ENCODE peak calls at places on chromosomes 5 and 9, in five cellular contexts. R is neural crest cell, D is heart left ventricle, S is astrocyte, J is AG09309. V is an unnamed sample.

GRCh38 chr5:54242287-54242686 is 68.1 kb downstream of the ARL15 start:
- DNase-seq in S (no peak), R (no peak), D (no peak), J (no peak), V (no peak)

GRCh38 chr5:14364096-14364495 is 217.5 kb upstream of the OTULINL start:
- DNase-seq in R (no peak), S (no peak), D (no peak), J (no peak), V (no peak)

GRCh38 chr9:88234114-88234513 is 95.8 kb upstream of the SPATA31C2 start:
- DNase-seq in S (no peak), D (no peak), J (no peak), R (no peak), V (no peak)

GRCh38 chr5:100647461-100648230 is 112.5 kb downstream of the FAM174A start:
- DNase-seq in S (peak), R (no peak), J (no peak), D (peak), V (no peak)

GRCh38 chr5:108749130-108749861 is 1.6 kb downstream of the FER start:
- DNase-seq in J (no peak), R (peak), D (no peak), S (peak), V (no peak)

GRCh38 chr9:69502671-69503301 is 169.4 kb downstream of the APBA1 start:
- DNase-seq in D (no peak), R (no peak), J (no peak), S (peak), V (peak)

GRCh38 chr5:151568036-151568435 is 23.1 kb downstream of the FAT2 start:
- DNase-seq in J (no peak), D (no peak), S (no peak), R (no peak), V (no peak)

GRCh38 chr5:113151641-113152040 is 175.0 kb downstream of the DCP2 start:
- DNase-seq in S (no peak), D (no peak), J (no peak), R (no peak), V (no peak)

GRCh38 chr9:94068257-94068656 is 16.0 kb upstream of the PTPDC1 start:
- DNase-seq in J (no peak), D (no peak), S (no peak), R (no peak), V (no peak)

GRCh38 chr5:149639718-149640117 is 58.4 kb downstream of the ARHGEF37 start:
- DNase-seq in J (no peak), S (no peak), D (peak), R (no peak), V (no peak)

GRCh38 chr5:6710078-6710477 is 3.2 kb upstream of the TENT4A start:
- DNase-seq in R (no peak), S (no peak), J (no peak), D (no peak), V (no peak)

GRCh38 chr9:93111001-93111370 is 15.0 kb downstream of the CARD19 start:
- DNase-seq in R (no peak), D (no peak), J (no peak), S (no peak), V (no peak)

GRCh38 chr5:80622756-80623155 is 31.7 kb upstream of the MSH3 start:
- DNase-seq in R (no peak), J (no peak), S (no peak), D (no peak), V (no peak)

GRCh38 chr9:68750179-68750685 is 45.2 kb downstream of the PIP5K1B start:
- DNase-seq in S (no peak), R (no peak), D (no peak), J (no peak), V (no peak)

GRCh38 chr5:6745706-6746217 is 32.5 kb downstream of the TENT4A start:
- DNase-seq in J (no peak), R (no peak), S (peak), D (no peak), V (peak)

GRCh38 chr5:130868186-130868821 is 296.8 kb downstream of the HINT1 start:
- DNase-seq in J (peak), D (no peak), R (no peak), S (peak), V (no peak)

GRCh38 chr5:159581502-159582249 is 251.4 kb upstream of the IL12B start:
- DNase-seq in S (peak), R (no peak), J (peak), D (no peak), V (peak)

GRCh38 chr5:34483442-34484033 is 172.6 kb upstream of the RAI14 start:
- DNase-seq in S (no peak), R (no peak), D (no peak), J (no peak), V (no peak)

GRCh38 chr5:153546566-153546965 is 56.1 kb downstream of the GRIA1 start:
- DNase-seq in J (peak), R (no peak), D (no peak), S (peak), V (peak)

GRCh38 chr5:156589859-156590216 is 260.3 kb upstream of the PPP1R2B start:
- DNase-seq in D (no peak), S (no peak), J (no peak), R (no peak), V (no peak)

GRCh38 chr5:138726848-138727247 is 26.4 kb upstream of the CTNNA1 start:
- DNase-seq in J (no peak), R (no peak), D (no peak), S (no peak), V (no peak)

GRCh38 chr5:52073993-52074689 is 690.9 kb downstream of the ISL1 start:
- DNase-seq in R (no peak), J (no peak), S (no peak), D (no peak), V (no peak)

GRCh38 chr5:81389015-81389414 is 4.9 kb downstream of the ACOT12 start:
- DNase-seq in R (no peak), D (no peak), S (no peak), J (no peak), V (no peak)

GRCh38 chr9:129996161-129996849 is 46.7 kb downstream of the FNBP1 start:
- DNase-seq in J (no peak), R (no peak), D (no peak), S (no peak), V (no peak)

GRCh38 chr9:27784999-27785713 is 211.9 kb upstream of the C9orf72 start:
- DNase-seq in S (peak), J (no peak), R (no peak), D (no peak), V (no peak)

GRCh38 chr5:73120222-73121108 is at the start of gene TMEM171:
- DNase-seq in S (peak), D (no peak), R (peak), J (no peak), V (no peak)

GRCh38 chr9:7153134-7153533 is 395.4 kb downstream of the KDM4C start:
- DNase-seq in R (no peak), D (no peak), S (no peak), J (no peak), V (no peak)

GRCh38 chr5:20476016-20476415 is 488.0 kb upstream of the CDH18 start:
- DNase-seq in D (no peak), R (no peak), J (no peak), S (peak), V (no peak)

GRCh38 chr5:88474574-88474973 is 205.9 kb upstream of the TMEM161B start:
- DNase-seq in R (no peak), J (no peak), D (no peak), S (no peak), V (no peak)

GRCh38 chr9:91359734-91360470 is 1.8 kb downstream of the AUH start:
- DNase-seq in J (no peak), D (no peak), S (no peak), R (no peak), V (no peak)

GRCh38 chr5:38734353-38734752 is 111.5 kb upstream of the OSMR start:
- DNase-seq in S (no peak), D (no peak), R (no peak), J (no peak), V (no peak)
- TF ChIP-seq CTCF in S (no peak), D (no peak), R (peak), J (no peak), V (no peak)

GRCh38 chr5:174312270-174312617 is 266.7 kb downstream of the NSG2 start:
- DNase-seq in S (no peak), J (no peak), D (no peak), R (no peak), V (no peak)
- TF ChIP-seq CTCF in S (no peak), J (no peak), D (no peak), R (no peak), V (peak)

GRCh38 chr5:140964356-140964755 is 1.9 kb upstream of the PCDHAC2 start:
- DNase-seq in D (no peak), R (no peak), J (no peak), S (no peak), V (no peak)
- TF ChIP-seq CTCF in D (no peak), R (no peak), J (no peak), S (no peak), V (no peak)

DNA sequence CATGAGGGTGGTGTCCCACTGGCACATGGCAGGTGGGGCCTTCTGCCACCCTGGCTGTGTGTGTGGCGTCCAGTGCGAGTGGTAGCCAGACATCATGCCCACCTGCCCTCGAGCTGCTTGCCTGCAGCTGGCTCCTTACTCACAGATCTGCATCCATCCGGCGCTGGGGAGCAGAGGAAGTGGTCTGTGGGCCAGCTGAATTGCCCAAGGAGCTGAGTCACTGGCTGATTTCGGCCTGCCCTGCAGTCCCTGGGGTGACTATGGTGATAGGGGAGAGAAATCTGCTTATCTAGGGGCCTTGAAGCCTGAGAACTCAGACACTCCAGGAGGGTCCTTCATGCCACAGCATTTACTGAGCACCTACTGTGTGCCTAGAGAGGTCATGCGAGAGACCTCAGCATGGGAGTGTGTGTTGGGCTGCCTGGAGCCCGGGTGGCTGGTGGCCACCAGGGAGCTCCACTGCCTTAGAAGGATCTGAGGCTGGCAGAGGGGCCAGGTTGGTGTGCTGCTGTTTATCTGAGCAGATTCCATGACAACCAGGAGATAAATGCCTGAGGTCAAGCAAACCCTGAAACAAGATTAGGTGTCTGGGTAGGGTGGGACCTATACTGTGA is 57.1 kb downstream of the SLC22A5 start:
- DNase-seq in R (no peak), S (peak), J (peak), D (peak), V (peak)
- TF ChIP-seq CTCF in R (no peak), S (peak), J (peak), D (no peak), V (peak)

DNA sequence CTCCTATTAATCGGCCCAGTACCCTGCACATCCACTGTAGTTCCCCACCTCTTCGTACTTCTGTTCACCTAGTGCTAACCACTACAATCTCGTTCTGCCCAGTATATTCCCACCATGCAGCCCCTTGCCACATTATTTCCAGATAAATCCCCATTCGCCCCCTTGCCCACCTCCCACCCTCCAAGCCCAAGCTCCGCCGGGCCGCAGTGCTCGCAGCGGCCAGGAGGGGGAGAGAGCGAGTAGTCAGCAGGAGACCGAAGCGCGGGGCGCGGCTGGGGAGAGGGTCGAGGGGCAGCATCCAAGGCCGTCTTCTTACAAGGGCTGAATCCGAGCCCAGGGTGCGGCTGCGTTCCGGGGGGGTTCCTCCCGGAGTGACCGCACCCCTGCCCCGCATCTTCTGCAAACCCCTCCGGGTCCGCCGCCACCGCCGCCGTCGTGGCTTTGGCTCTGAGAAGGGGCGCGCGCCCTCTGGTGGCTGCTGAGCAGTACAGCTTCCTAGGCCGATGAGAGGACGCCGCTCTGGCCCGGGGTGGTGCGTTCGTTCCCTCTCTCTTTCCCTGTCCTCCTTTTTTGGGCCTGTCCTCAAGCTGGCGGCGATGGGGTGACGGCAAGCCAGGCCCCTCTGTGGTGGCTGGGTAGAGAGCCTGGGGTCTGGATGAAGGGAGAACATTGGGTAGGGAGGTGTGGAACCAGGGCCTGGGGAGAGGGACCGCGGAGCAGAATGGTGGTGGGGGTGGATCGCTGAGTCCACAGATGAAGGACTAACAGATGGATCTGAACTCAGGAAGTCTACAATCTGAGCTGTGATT is 30.0 kb upstream of the PSD2 start:
- DNase-seq in S (peak), J (no peak), R (peak), D (peak), V (peak)
- TF ChIP-seq CTCF in S (peak), J (peak), R (peak), D (peak), V (peak)

DNA sequence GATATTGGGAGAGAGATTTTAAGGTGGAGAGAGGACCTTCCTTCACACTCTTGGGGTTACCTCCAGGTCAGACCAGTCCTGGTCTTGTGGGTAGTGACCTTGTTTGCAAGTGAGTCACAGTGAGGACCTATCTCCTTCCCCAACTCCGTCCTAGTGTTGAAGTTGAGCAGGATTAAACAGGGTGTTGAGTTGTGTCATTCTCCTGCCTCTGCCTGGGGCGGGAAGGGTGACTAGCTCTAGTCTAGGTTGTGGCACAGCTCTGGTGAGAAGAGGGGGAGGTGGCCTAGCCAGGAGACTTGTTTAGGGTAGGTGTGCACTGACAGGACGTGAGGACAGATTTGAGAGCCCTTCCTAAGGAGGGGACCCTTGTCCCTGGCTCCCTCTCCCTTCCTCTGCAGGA is 119.6 kb upstream of the PITX1 start:
- DNase-seq in J (no peak), S (no peak), R (no peak), D (no peak), V (no peak)
- TF ChIP-seq CTCF in J (no peak), S (no peak), R (no peak), D (no peak), V (no peak)

GRCh38 chr9:137621131-137621757 is 2.4 kb downstream of the EHMT1 start:
- DNase-seq in R (no peak), S (no peak), D (no peak), J (no peak), V (peak)
- TF ChIP-seq CTCF in R (peak), S (peak), D (peak), J (peak), V (peak)

GRCh38 chr5:120531215-120531614 is 67.1 kb downstream of the PRR16 start:
- DNase-seq in S (no peak), R (no peak), D (no peak), J (no peak), V (no peak)

GRCh38 chr5:120535900-120536299 is 71.8 kb downstream of the PRR16 start:
- DNase-seq in D (no peak), S (peak), R (no peak), J (no peak), V (peak)

GRCh38 chr5:120529386-120529785 is 65.3 kb downstream of the PRR16 start:
- DNase-seq in R (no peak), D (no peak), S (no peak), J (no peak), V (no peak)

GRCh38 chr5:120533581-120533980 is 69.5 kb downstream of the PRR16 start:
- DNase-seq in S (no peak), R (no peak), D (no peak), J (no peak), V (no peak)

DNA sequence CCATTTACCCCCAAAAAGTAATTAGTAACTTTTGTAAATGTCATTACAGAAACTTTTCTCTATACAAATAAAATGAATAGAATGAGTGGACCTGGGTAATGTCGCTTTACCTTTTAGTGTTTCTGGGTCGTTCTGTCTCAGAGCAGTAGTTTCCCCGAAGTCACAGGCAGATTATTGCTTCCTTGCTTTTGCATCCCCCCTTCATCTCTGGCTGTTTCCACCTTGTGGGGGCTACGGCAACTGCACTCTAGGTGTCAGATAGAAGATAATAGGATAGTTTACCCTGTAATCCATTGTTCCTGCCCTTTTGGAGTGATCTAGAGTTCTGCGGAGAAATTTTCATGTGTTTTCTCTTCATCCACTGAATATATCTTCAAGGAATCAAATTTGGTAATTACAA is 68.7 kb downstream of the PRR16 start:
- DNase-seq in D (no peak), J (no peak), R (peak), S (no peak), V (no peak)
- TF ChIP-seq CTCF in D (no peak), J (peak), R (peak), S (peak), V (peak)

DNA sequence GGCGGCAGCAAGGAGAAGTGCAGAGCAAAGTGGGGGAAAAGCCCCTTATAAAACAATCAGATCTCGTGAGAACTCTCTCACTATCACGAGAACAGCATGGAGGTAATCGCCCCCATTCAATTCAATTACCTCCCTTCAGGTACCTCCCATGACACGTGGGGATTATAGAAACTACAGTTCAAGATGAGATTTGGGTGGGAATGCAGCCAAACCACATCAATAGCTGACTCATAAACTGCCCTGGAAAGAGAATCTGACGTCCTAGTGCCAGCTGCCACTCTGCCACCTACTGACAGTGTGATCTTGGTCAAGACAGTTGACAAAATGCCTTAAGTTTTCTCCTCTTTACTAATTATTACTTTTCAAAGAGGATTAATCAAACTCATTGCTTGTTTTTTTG is 128.3 kb downstream of the GPBP1 start:
- DNase-seq in R (no peak), S (peak), J (no peak), D (no peak), V (peak)
- TF ChIP-seq CTCF in R (no peak), S (no peak), J (no peak), D (no peak), V (peak)

GRCh38 chr9:136665111-136665703 is 2.5 kb downstream of the EGFL7 start:
- DNase-seq in D (no peak), J (no peak), S (no peak), R (peak), V (no peak)
- TF ChIP-seq CTCF in D (peak), J (no peak), S (no peak), R (peak), V (peak)

V was measured in HFFc6.